ENCODE peak calls at places on chromosomes 16 and 17, in eight cellular contexts. B is kidney glomerular epithelial cell; O is stimulated activated CD4-positive, alpha-beta T cell treated with anti-CD3 and anti-CD28 coated beads, Interleukin-1b, Interleukin-23, amount 100 ng/mL, for 1 hour; G is fibroblast of mammary gland; U is tibial artery; D is NCI-H524; H is skeletal muscle cell; W is putamen. J is an unnamed sample.

GRCh38 chr16:75118943-75119539 is 2.5 kb upstream of the LDHD start:
- DNase-seq in U (no peak), B (no peak), W (no peak), O (no peak), D (no peak), H (no peak), G (no peak), J (no peak)

GRCh38 chr17:497587-498034 is 145.0 kb upstream of the RPH3AL start:
- DNase-seq in D (no peak), H (no peak), O (no peak), W (no peak), G (no peak), B (no peak), U (no peak), J (no peak)

GRCh38 chr17:41519501-41520224 is 973 bp upstream of the KRT15 start:
- DNase-seq in D (peak), W (no peak), H (no peak), O (no peak), U (no peak), B (no peak), G (no peak), J (no peak)

GRCh38 chr16:15460601-15461000 is 26.2 kb downstream of the BMERB1 start:
- DNase-seq in D (no peak), B (no peak), H (no peak), O (no peak), G (no peak), W (peak), U (no peak), J (no peak)

GRCh38 chr17:49830605-49831004 is 17.3 kb downstream of the TAC4 start:
- DNase-seq in O (no peak), D (no peak), U (no peak), G (no peak), B (peak), W (no peak), H (no peak), J (no peak)

GRCh38 chr17:18937981-18938691 is 13.8 kb upstream of the SLC5A10 start:
- DNase-seq in G (no peak), O (no peak), W (no peak), B (no peak), D (no peak), H (no peak), U (no peak), J (no peak)

GRCh38 chr17:75755205-75755901 is 9.6 kb downstream of the GALK1 start:
- DNase-seq in B (no peak), U (peak), D (peak), W (no peak), O (no peak), G (no peak), H (no peak), J (no peak)

GRCh38 chr16:86806838-86807351 is 228.5 kb downstream of the FOXL1 start:
- DNase-seq in D (peak), B (no peak), G (no peak), W (no peak), H (no peak), O (no peak), U (peak), J (no peak)

GRCh38 chr16:21167360-21167759 is 8.9 kb downstream of the LDAF1 start:
- DNase-seq in D (no peak), G (peak), O (no peak), W (no peak), B (peak), H (peak), U (no peak), J (peak)

GRCh38 chr17:21001111-21001812 is 41.5 kb downstream of the USP22 start:
- DNase-seq in G (no peak), D (no peak), U (no peak), W (peak), H (no peak), B (no peak), O (no peak), J (no peak)